ENCODE peak calls at places on chromosomes 2 and 18, in six cellular contexts. One of them, this sample, is unnamed.

GRCh38 chr2:20515293-20516220 is 68.7 kb downstream of the RHOB start:
- DNase-seq in A172: no peak
- DNase-seq in GM06990: no peak
- DNase-seq in mammary epithelial cell: no peak
- DNase-seq in Peyer's patch: no peak
- DNase-seq in hypothalamus: no peak
- DNase-seq in this sample: no peak

GRCh38 chr2:101897301-101897700 is 94.5 kb upstream of the IL1R2 start:
- DNase-seq in hypothalamus: no peak
- DNase-seq in mammary epithelial cell: no peak
- DNase-seq in Peyer's patch: no peak
- DNase-seq in A172: no peak
- DNase-seq in GM06990: no peak
- DNase-seq in this sample: no peak

GRCh38 chr18:3983351-3983969 is 471.6 kb downstream of the DLGAP1 start:
- DNase-seq in GM06990: no peak
- DNase-seq in hypothalamus: no peak
- DNase-seq in mammary epithelial cell: peak; percentile 97
- DNase-seq in A172: peak; percentile 77
- DNase-seq in Peyer's patch: no peak
- DNase-seq in this sample: peak; percentile 27

GRCh38 chr2:71940695-71941094 is 207.0 kb downstream of the CYP26B1 start:
- DNase-seq in mammary epithelial cell: no peak
- DNase-seq in hypothalamus: no peak
- DNase-seq in Peyer's patch: no peak
- DNase-seq in A172: no peak
- DNase-seq in GM06990: no peak
- DNase-seq in this sample: no peak

GRCh38 chr2:227687189-227687588 is 20.6 kb downstream of the SCYGR5 start:
- DNase-seq in hypothalamus: no peak
- DNase-seq in mammary epithelial cell: no peak
- DNase-seq in GM06990: no peak
- DNase-seq in A172: no peak
- DNase-seq in Peyer's patch: no peak
- DNase-seq in this sample: no peak

GRCh38 chr2:64865073-64865830 is 123.9 kb upstream of the SLC1A4 start:
- DNase-seq in mammary epithelial cell: peak; percentile 45
- DNase-seq in Peyer's patch: peak; percentile 67
- DNase-seq in GM06990: peak; percentile 73
- DNase-seq in A172: peak; percentile 51
- DNase-seq in hypothalamus: peak; percentile 44
- DNase-seq in this sample: peak; percentile 43

GRCh38 chr18:64318547-64318946 is 169.7 kb upstream of the LINC00305 start:
- DNase-seq in hypothalamus: no peak
- DNase-seq in A172: no peak
- DNase-seq in Peyer's patch: no peak
- DNase-seq in mammary epithelial cell: no peak
- DNase-seq in GM06990: no peak
- DNase-seq in this sample: no peak

GRCh38 chr2:224944707-224945106 is 97.6 kb downstream of the DOCK10 start:
- DNase-seq in GM06990: no peak
- DNase-seq in A172: no peak
- DNase-seq in hypothalamus: no peak
- DNase-seq in mammary epithelial cell: no peak
- DNase-seq in Peyer's patch: no peak
- DNase-seq in this sample: no peak

GRCh38 chr2:218187650-218188025 is 20.9 kb upstream of the CXCR1 start:
- DNase-seq in hypothalamus: no peak
- DNase-seq in A172: no peak
- DNase-seq in GM06990: no peak
- DNase-seq in Peyer's patch: no peak
- DNase-seq in mammary epithelial cell: no peak
- DNase-seq in this sample: no peak

GRCh38 chr2:130963849-130964793 is 127.4 kb downstream of the ARHGEF4 start:
- DNase-seq in A172: no peak
- DNase-seq in hypothalamus: no peak
- DNase-seq in GM06990: peak; percentile 13
- DNase-seq in mammary epithelial cell: no peak
- DNase-seq in Peyer's patch: no peak
- DNase-seq in this sample: no peak

GRCh38 chr2:222447144-222447543 is 22.8 kb downstream of the SGPP2 start:
- DNase-seq in mammary epithelial cell: no peak
- DNase-seq in Peyer's patch: no peak
- DNase-seq in hypothalamus: no peak
- DNase-seq in GM06990: no peak
- DNase-seq in A172: no peak
- DNase-seq in this sample: no peak

GRCh38 chr2:69677914-69678313 is 34.4 kb upstream of the AAK1 start:
- DNase-seq in GM06990: no peak
- DNase-seq in mammary epithelial cell: no peak
- DNase-seq in A172: no peak
- DNase-seq in Peyer's patch: no peak
- DNase-seq in hypothalamus: no peak
- DNase-seq in this sample: no peak

GRCh38 chr2:8457620-8458255 is 224.1 kb upstream of the ID2 start:
- DNase-seq in Peyer's patch: no peak
- DNase-seq in A172: no peak
- DNase-seq in GM06990: no peak
- DNase-seq in hypothalamus: no peak
- DNase-seq in mammary epithelial cell: no peak
- DNase-seq in this sample: no peak

GRCh38 chr2:12008425-12009061 is 262.1 kb downstream of the LPIN1 start:
- DNase-seq in GM06990: peak; percentile 66
- DNase-seq in A172: peak; percentile 77
- DNase-seq in mammary epithelial cell: peak; percentile 21
- DNase-seq in hypothalamus: no peak
- DNase-seq in Peyer's patch: no peak
- DNase-seq in this sample: peak; percentile 67

GRCh38 chr2:10297950-10298349 is 4.8 kb upstream of the HPCAL1 start:
- DNase-seq in Peyer's patch: peak; percentile 61
- DNase-seq in GM06990: no peak
- DNase-seq in hypothalamus: no peak
- DNase-seq in mammary epithelial cell: peak; percentile 84
- DNase-seq in A172: peak; percentile 99
- DNase-seq in this sample: peak; percentile 81

GRCh38 chr2:61889212-61889956 is 928 bp upstream of the CCT4 start:
- DNase-seq in A172: no peak
- DNase-seq in hypothalamus: no peak
- DNase-seq in Peyer's patch: no peak
- DNase-seq in mammary epithelial cell: no peak
- DNase-seq in GM06990: peak; percentile 33
- DNase-seq in this sample: no peak

GRCh38 chr18:23958036-23958435 is 56.5 kb upstream of the TTC39C start:
- DNase-seq in mammary epithelial cell: no peak
- DNase-seq in Peyer's patch: no peak
- DNase-seq in A172: no peak
- DNase-seq in GM06990: no peak
- DNase-seq in hypothalamus: no peak
- DNase-seq in this sample: no peak

GRCh38 chr2:46471-47345 is at the start of gene FAM110C:
- DNase-seq in mammary epithelial cell: peak; percentile 82
- DNase-seq in Peyer's patch: no peak
- DNase-seq in A172: no peak
- DNase-seq in hypothalamus: no peak
- DNase-seq in GM06990: no peak
- DNase-seq in this sample: peak; percentile 5

GRCh38 chr2:169290433-169290832 is 71.9 kb downstream of the LRP2 start:
- DNase-seq in mammary epithelial cell: no peak
- DNase-seq in A172: no peak
- DNase-seq in hypothalamus: no peak
- DNase-seq in GM06990: no peak
- DNase-seq in Peyer's patch: no peak
- DNase-seq in this sample: no peak

GRCh38 chr18:59155140-59155539 is 15.5 kb downstream of the SEC11C start:
- DNase-seq in GM06990: no peak
- DNase-seq in A172: peak; percentile 46
- DNase-seq in mammary epithelial cell: peak; percentile 38
- DNase-seq in Peyer's patch: no peak
- DNase-seq in hypothalamus: no peak
- DNase-seq in this sample: no peak

GRCh38 chr2:41779873-41780272 is 267.9 kb upstream of the PKDCC start:
- DNase-seq in GM06990: no peak
- DNase-seq in Peyer's patch: no peak
- DNase-seq in A172: no peak
- DNase-seq in mammary epithelial cell: no peak
- DNase-seq in hypothalamus: no peak
- DNase-seq in this sample: no peak

This sample was measured in brain microvascular endothelial cell.